ENCODE peak calls at places on chromosomes 4 and X, in four cellular contexts. E is psoas muscle, Q is heart right ventricle, H is right atrium auricular region. O is an unnamed sample. For H3K4me1, the result is how much of the 10 kb centered on the place peaks cover.

GRCh38 chrX:68669094-68669830 is 21.8 kb downstream of the STARD8 start:
- DNase-seq in E (no peak), H (no peak), Q (no peak), O (no peak)

GRCh38 chr4:139773560-139774318 is 108.1 kb downstream of the MGST2 start:
- DNase-seq in Q (no peak), E (no peak), H (no peak), O (no peak)

GRCh38 chrX:136021160-136021559 is 35.9 kb downstream of the SLC9A6 start:
- DNase-seq in H (no peak), E (no peak), Q (no peak), O (no peak)

GRCh38 chrX:31294475-31294874 is 222.6 kb upstream of the FTHL17 start:
- DNase-seq in Q (no peak), H (no peak), E (no peak), O (no peak)

GRCh38 chr4:181301735-181302380 is 941.3 kb upstream of the TENM3 start:
- DNase-seq in E (peak), Q (peak), H (no peak), O (peak)

GRCh38 chrX:153381684-153382532 is 19.2 kb downstream of the PNMA6E start:
- DNase-seq in H (no peak), E (no peak), Q (no peak), O (no peak)

GRCh38 chrX:103607385-103608304 is at the start of gene TCEAL3:
- DNase-seq in H (no peak), E (peak), Q (peak), O (peak)

GRCh38 chr4:6768539-6768905 is 14.0 kb upstream of the KIAA0232 start:
- DNase-seq in Q (no peak), E (peak), H (peak), O (no peak)

GRCh38 chrX:136714626-136715599 is 65.8 kb downstream of the ARHGEF6 start:
- DNase-seq in Q (no peak), E (no peak), H (no peak), O (no peak)

GRCh38 chr4:122668241-122668640 is 47.4 kb upstream of the IL21 start:
- DNase-seq in E (no peak), H (no peak), Q (no peak), O (no peak)

GRCh38 chrX:147573266-147573665 is 338.5 kb upstream of the FMR1 start:
- DNase-seq in E (no peak), H (no peak), Q (no peak), O (no peak)

GRCh38 chrX:152915541-152916241 is 17.8 kb downstream of the ZNF185 start:
- DNase-seq in Q (no peak), H (no peak), E (no peak), O (no peak)

DNA sequence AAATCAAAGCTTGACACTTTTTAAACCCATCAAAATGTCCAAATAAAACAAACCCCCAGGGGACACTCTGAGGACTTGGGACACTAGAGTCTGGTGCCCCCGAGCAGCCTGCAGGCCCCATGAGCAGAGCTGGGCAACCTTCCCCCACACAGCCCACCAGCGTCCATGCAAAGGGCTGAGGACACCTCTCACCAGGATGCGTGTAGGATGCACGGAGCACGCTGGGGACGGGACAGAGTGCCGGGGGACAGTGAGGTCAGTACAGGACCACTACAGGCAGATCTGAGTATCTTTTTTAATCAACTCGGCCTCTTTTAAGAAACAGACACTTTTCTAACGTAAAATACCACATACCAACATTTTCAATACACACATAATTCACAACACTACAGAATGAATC is 6.9 kb downstream of the GAK start:
- DNase-seq in Q (no peak), E (no peak), H (no peak), O (peak)
- H3K4me1 ChIP-seq in Q (half or more), E (under half), H (under half), O (under half)

GRCh38 chr4:184529283-184529682 is 54.9 kb upstream of the IRF2 start:
- DNase-seq in E (no peak), Q (no peak), H (no peak), O (no peak)
- H3K4me1 ChIP-seq in E (under half), Q (under half), H (under half), O (under half)

GRCh38 chr4:76543378-76543777 is 108.3 kb downstream of the SHROOM3 start:
- DNase-seq in H (no peak), Q (no peak), E (no peak), O (no peak)
- H3K4me1 ChIP-seq in H (under half), Q (under half), E (under half), O (under half)

GRCh38 chr4:587671-588350 is 11.7 kb upstream of the TMEM271 start:
- DNase-seq in E (no peak), H (no peak), Q (no peak), O (no peak)
- H3K4me1 ChIP-seq in E (under half), H (under half), Q (under half), O (under half)

GRCh38 chr4:8275511-8275910 is 6.0 kb downstream of the HTRA3 start:
- DNase-seq in Q (peak), E (no peak), H (no peak), O (peak)

GRCh38 chr4:8276358-8277240 is 7.0 kb downstream of the HTRA3 start:
- DNase-seq in H (peak), Q (peak), E (peak), O (peak)

GRCh38 chr4:8278009-8278395 is 8.4 kb downstream of the HTRA3 start:
- DNase-seq in H (no peak), E (no peak), Q (peak), O (no peak)

GRCh38 chr4:8278421-8279287 is 9.1 kb downstream of the HTRA3 start:
- DNase-seq in H (no peak), E (peak), Q (peak), O (peak)

DNA sequence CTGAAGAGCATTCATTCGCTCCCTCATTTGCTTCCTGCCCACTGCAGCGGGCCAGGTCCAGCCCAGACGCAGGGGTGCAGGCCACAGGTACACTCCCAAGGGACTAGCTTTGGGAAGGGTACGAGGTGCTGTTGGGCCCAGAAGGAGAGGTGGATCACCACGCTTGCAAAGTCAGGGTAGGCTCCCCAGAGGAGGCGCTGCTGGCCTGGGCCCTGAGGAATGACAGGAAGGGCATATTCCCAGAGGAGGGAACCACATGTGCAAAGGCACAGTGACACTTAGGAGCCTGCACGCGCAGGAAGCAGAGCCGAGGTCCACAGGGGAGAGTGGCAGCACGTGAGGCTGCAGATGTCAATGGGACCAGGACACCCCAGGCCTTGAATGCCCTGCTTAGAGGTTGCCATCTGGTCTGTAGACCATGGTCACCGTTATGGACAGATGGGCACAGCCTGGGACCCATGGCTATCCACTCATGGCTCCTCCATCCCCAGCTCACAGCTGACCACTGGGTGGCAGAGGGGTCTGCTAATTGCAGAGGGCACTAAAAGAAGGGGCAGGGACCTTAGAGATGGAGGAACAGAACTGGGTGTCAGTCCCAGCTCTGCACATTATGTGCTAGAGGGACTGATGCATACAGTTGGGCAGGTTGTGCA is 7.9 kb downstream of the HTRA3 start:
- DNase-seq in E (no peak), Q (peak), H (no peak), O (peak)
- H3K4me1 ChIP-seq in E (half or more), Q (half or more), H (under half), O (under half)

DNA sequence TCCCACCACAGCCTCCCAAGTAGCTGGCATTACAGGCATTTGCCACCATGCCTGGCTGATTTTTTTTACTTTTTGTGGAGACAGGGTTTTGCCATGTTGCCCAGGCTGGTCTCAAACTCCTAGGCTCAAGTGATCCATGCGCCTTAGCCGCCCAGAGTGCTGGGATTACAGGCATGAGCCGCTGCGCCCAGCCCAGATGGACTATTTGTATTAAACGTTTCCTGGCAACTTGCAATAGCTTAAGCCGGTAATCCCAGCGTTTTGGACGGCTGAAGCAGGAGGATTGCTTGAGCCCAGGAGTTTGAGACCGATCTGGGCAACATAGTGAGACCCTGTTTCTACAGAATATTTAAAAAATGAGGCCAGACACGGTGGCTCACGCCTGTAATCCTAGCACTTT is 18.4 kb downstream of the UBE2K start:
- DNase-seq in E (no peak), Q (no peak), H (peak), O (no peak)
- H3K4me1 ChIP-seq in E (under half), Q (half or more), H (under half), O (under half)